ENCODE peak calls at places on chromosome 4, in nine cellular contexts. W is spleen, I is sigmoid colon, Z is GM12878, C is breast epithelium, B is transverse colon, R is GM12891, A is suprapubic skin, Q is upper lobe of left lung. G is an unnamed sample.

GRCh38 chr4:80492761-80493160 is 157.2 kb downstream of the CFAP299 start:
- DNase-seq in C (no peak), A (no peak), W (no peak), B (peak; percentile 31), I (no peak), R (no peak), Q (peak; percentile 36), Z (no peak), G (no peak)

GRCh38 chr4:11367371-11367770 is 61.3 kb downstream of the HS3ST1 start:
- DNase-seq in R (no peak), W (no peak), I (peak; percentile 93), Q (peak; percentile 27), B (peak; percentile 36), A (no peak), C (peak; percentile 88), Z (no peak), G (no peak)

GRCh38 chr4:182766851-182767250 is 150.3 kb downstream of the DCTD start:
- DNase-seq in W (no peak), Q (no peak), B (no peak), I (no peak), C (no peak), R (no peak), Z (no peak), A (no peak), G (no peak)

GRCh38 chr4:44100456-44100855 is 348.2 kb downstream of the KCTD8 start:
- DNase-seq in A (no peak), W (no peak), B (no peak), R (no peak), C (no peak), I (no peak), Z (no peak), Q (no peak), G (no peak)

GRCh38 chr4:112082954-112083586 is 62.2 kb upstream of the FAM241A start:
- DNase-seq in R (no peak), Q (no peak), I (no peak), Z (no peak), B (no peak), W (no peak), A (no peak), C (no peak), G (no peak)

GRCh38 chr4:184668511-184669114 is 19.1 kb downstream of the PRIMPOL start:
- DNase-seq in B (no peak), C (no peak), A (no peak), W (no peak), R (no peak), Z (no peak), Q (no peak), I (no peak), G (no peak)

GRCh38 chr4:184255361-184255760 is 37.7 kb upstream of the ENPP6 start:
- DNase-seq in C (no peak), A (no peak), Q (no peak), R (no peak), W (no peak), I (no peak), B (no peak), Z (no peak), G (peak; percentile 78)

GRCh38 chr4:146442801-146443200 is 78.9 kb downstream of the SLC10A7 start:
- DNase-seq in A (no peak), W (no peak), R (no peak), B (no peak), Z (no peak), Q (no peak), I (no peak), C (no peak), G (no peak)

GRCh38 chr4:79877511-79877910 is 195.5 kb downstream of the ANTXR2 start:
- DNase-seq in R (no peak), A (no peak), Z (no peak), C (no peak), I (no peak), W (no peak), B (no peak), Q (no peak), G (no peak)

GRCh38 chr4:36006226-36006625 is 238.1 kb downstream of the ARAP2 start:
- DNase-seq in R (no peak), Z (no peak), C (no peak), I (no peak), B (no peak), W (no peak), A (no peak), Q (no peak), G (no peak)

GRCh38 chr4:99808260-99808857 is 8.3 kb upstream of the DAPP1 start:
- DNase-seq in C (no peak), Z (no peak), B (peak; percentile 74), W (peak; percentile 89), R (peak; percentile 27), Q (peak; percentile 77), I (no peak), A (no peak), G (no peak)

GRCh38 chr4:106818764-106819163 is 217.3 kb downstream of the DKK2 start:
- DNase-seq in W (no peak), I (no peak), C (no peak), A (no peak), R (no peak), B (no peak), Q (no peak), Z (no peak), G (no peak)

GRCh38 chr4:73434311-73434710 is 1.7 kb upstream of the AFP start:
- DNase-seq in Q (no peak), R (no peak), W (no peak), I (no peak), A (no peak), B (no peak), C (no peak), Z (no peak), G (no peak)

GRCh38 chr4:185394568-185395254 is 1.0 kb downstream of the LRP2BP start:
- DNase-seq in Q (no peak), Z (no peak), B (no peak), W (no peak), I (no peak), C (no peak), A (no peak), R (no peak), G (no peak)

GRCh38 chr4:183905081-183905592 is at the start of gene STOX2:
- DNase-seq in Z (no peak), I (peak; percentile 80), W (peak; percentile 81), Q (peak; percentile 84), C (peak; percentile 44), A (peak; percentile 84), R (peak; percentile 28), B (peak; percentile 69), G (peak; percentile 84)

GRCh38 chr4:65624651-65625050 is 45.6 kb downstream of the EPHA5 start:
- DNase-seq in R (no peak), I (no peak), B (no peak), C (no peak), Q (no peak), Z (no peak), W (no peak), A (no peak), G (no peak)

GRCh38 chr4:29553842-29554241 is 1166.3 kb upstream of the PCDH7 start:
- DNase-seq in B (no peak), I (no peak), A (no peak), Q (no peak), W (no peak), R (no peak), C (no peak), Z (no peak), G (no peak)

DNA sequence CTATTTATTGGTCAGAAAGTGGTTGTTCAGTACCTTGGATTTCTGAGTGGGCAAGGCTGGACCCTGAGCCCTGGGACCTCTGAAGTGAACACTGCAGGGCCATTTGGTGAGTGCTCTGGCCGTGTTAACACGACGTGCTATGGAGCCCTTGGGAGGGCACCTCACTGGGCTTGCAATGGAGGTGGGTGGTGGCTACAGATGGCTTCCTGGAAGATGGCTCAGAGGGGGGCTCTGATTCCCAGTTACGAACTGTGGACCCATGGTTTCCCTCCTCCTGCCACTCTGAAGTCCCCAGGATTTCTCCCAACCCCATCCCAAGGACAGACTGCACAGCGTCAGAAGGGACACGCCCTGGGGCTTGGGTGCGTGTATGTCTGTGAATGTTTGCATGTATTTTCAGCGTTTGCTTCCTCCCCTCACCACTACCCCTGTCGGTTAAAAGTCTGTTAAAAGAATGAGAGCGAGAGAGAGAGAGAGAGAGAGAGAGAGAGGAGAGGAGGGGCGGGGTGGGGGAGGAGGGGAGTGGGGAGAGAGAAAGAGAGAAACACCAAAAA is 3.7 kb upstream of the RHOH start:
- DNase-seq in C (no peak), I (no peak), A (no peak), Z (no peak), W (no peak), R (no peak), B (peak; percentile 51), Q (no peak), G (peak; percentile 77)
- TF ChIP-seq POLR2AphosphoS5 in C (no peak), I (no peak), A (no peak), Z (peak; percentile 28), W (peak; percentile 54), R (no peak), B (no peak), Q (no peak), G (no peak)

GRCh38 chr4:56049428-56050212 is 100.9 kb downstream of the CEP135 start:
- DNase-seq in B (peak; percentile 32), A (no peak), Q (peak; percentile 20), Z (no peak), W (peak; percentile 78), R (peak; percentile 11), C (no peak), I (no peak), G (no peak)
- TF ChIP-seq POLR2A in B (no peak), A (no peak), Q (no peak), Z (no peak), W (no peak), R (no peak), C (no peak), I (no peak), G (no peak)

GRCh38 chr4:136526517-136526916 is 1005.8 kb downstream of the PCDH18 start:
- DNase-seq in B (no peak), I (no peak), Z (no peak), C (no peak), Q (no peak), A (no peak), W (no peak), R (no peak), G (no peak)
- TF ChIP-seq POLR2AphosphoS5 in B (no peak), I (no peak), Z (no peak), C (no peak), Q (no peak), A (no peak), W (no peak), R (no peak), G (no peak)

GRCh38 chr4:2932561-2932950 is 30.6 kb downstream of the NOP14 start:
- DNase-seq in Z (no peak), I (no peak), C (no peak), A (peak; percentile 77), B (no peak), W (peak; percentile 82), Q (peak; percentile 37), R (no peak), G (no peak)

GRCh38 chr4:2932951-2933565 is 30.1 kb downstream of the NOP14 start:
- DNase-seq in Z (no peak), I (peak; percentile 73), B (no peak), R (no peak), A (peak; percentile 80), C (no peak), Q (no peak), W (no peak), G (no peak)

GRCh38 chr4:2934077-2934812 is 29.0 kb downstream of the NOP14 start:
- DNase-seq in R (no peak), A (peak; percentile 87), W (peak; percentile 92), C (peak; percentile 51), Q (peak; percentile 67), B (peak; percentile 69), I (peak; percentile 91), Z (no peak), G (no peak)

GRCh38 chr4:2934813-2935761 is 28.1 kb downstream of the NOP14 start:
- DNase-seq in A (peak; percentile 97), B (peak; percentile 98), Q (peak; percentile 94), W (peak; percentile 98), C (peak; percentile 89), Z (peak; percentile 80), R (peak; percentile 93), I (peak; percentile 97), G (peak; percentile 90)

GRCh38 chr4:2933566-2934076 is 29.6 kb downstream of the NOP14 start:
- DNase-seq in W (no peak), Q (peak; percentile 24), C (no peak), B (no peak), R (no peak), A (peak; percentile 80), Z (no peak), I (no peak), G (no peak)
- TF ChIP-seq POLR2A in W (no peak), Q (no peak), C (no peak), B (no peak), R (no peak), A (no peak), Z (no peak), I (no peak), G (no peak)